ENCODE peak calls at places on chromosomes 12 and 14, in seven cellular contexts. P, X, G, W, Y, I and H are unnamed samples.

GRCh38 chr14:25237845-25238244 is 187.9 kb upstream of the STXBP6 start:
- DNase-seq in W (no peak), X (no peak), G (peak; percentile 14), Y (peak; percentile 7), P (peak; percentile 8), I (no peak), H (no peak)

GRCh38 chr12:108860443-108860842 is 3.1 kb upstream of the SSH1 start:
- DNase-seq in G (no peak), Y (no peak), X (no peak), I (no peak), P (no peak), W (no peak), H (no peak)

GRCh38 chr12:54370218-54370730 is 6.0 kb upstream of the GPR84 start:
- DNase-seq in I (peak; percentile 81), W (peak; percentile 86), P (peak; percentile 71), G (peak; percentile 79), X (peak; percentile 89), Y (peak; percentile 66), H (peak; percentile 87)

GRCh38 chr12:95286713-95287112 is 69.1 kb downstream of the VEZT start:
- DNase-seq in I (peak; percentile 24), P (no peak), X (no peak), W (no peak), G (no peak), Y (no peak), H (no peak)

GRCh38 chr12:122067966-122068365 is 10.6 kb upstream of the MLXIP start:
- DNase-seq in I (no peak), G (peak; percentile 75), W (no peak), P (no peak), Y (no peak), X (no peak), H (peak; percentile 77)

GRCh38 chr12:120357104-120357503 is 11.9 kb downstream of the MSI1 start:
- DNase-seq in P (no peak), G (no peak), W (no peak), I (no peak), X (no peak), Y (no peak), H (no peak)

GRCh38 chr12:121719926-121720414 is 7.4 kb downstream of the TMEM120B start:
- DNase-seq in Y (no peak), W (peak; percentile 42), G (no peak), X (no peak), P (no peak), I (no peak), H (no peak)

GRCh38 chr12:108578264-108578663 is 15.9 kb downstream of the ISCU start:
- DNase-seq in X (no peak), G (no peak), Y (no peak), P (no peak), I (no peak), W (no peak), H (no peak)

GRCh38 chr14:102194856-102195255 is 55.2 kb downstream of the WDR20 start:
- DNase-seq in P (no peak), W (no peak), Y (no peak), G (no peak), X (no peak), I (no peak), H (no peak)

GRCh38 chr12:38689704-38690103 is 215.7 kb downstream of the CPNE8 start:
- DNase-seq in Y (no peak), X (no peak), W (no peak), I (no peak), P (no peak), G (no peak), H (no peak)

GRCh38 chr12:92362785-92363184 is 217.1 kb upstream of the BTG1 start:
- DNase-seq in W (no peak), I (no peak), X (no peak), Y (no peak), G (no peak), P (no peak), H (no peak)

GRCh38 chr12:80892597-80893445 is 44.9 kb downstream of the LIN7A start:
- DNase-seq in P (no peak), W (no peak), X (no peak), Y (no peak), I (no peak), G (no peak), H (no peak)

GRCh38 chr14:91509083-91509877 is 830 bp downstream of the PPP4R3A start:
- DNase-seq in Y (no peak), I (peak; percentile 46), X (no peak), G (peak; percentile 38), P (peak; percentile 55), W (peak; percentile 39), H (peak; percentile 61)

GRCh38 chr12:14949631-14950030 is 11.3 kb upstream of the ERP27 start:
- DNase-seq in G (no peak), I (no peak), P (no peak), X (no peak), W (no peak), Y (no peak), H (no peak)

GRCh38 chr14:76348898-76349297 is 27.0 kb upstream of the ESRRB start:
- DNase-seq in X (no peak), I (peak; percentile 23), P (peak; percentile 9), W (peak; percentile 22), Y (peak; percentile 47), G (no peak), H (no peak)

GRCh38 chr12:24060089-24060488 is 110.6 kb upstream of the SOX5 start:
- DNase-seq in G (no peak), X (no peak), I (no peak), P (no peak), Y (no peak), W (no peak), H (no peak)

GRCh38 chr12:86727151-86727550 is 471.0 kb upstream of the MGAT4C start:
- DNase-seq in Y (no peak), W (no peak), P (no peak), I (no peak), G (no peak), X (no peak), H (no peak)

GRCh38 chr12:27333311-27334009 is 824 bp downstream of the BMAL2 start:
- DNase-seq in P (peak; percentile 21), G (peak; percentile 40), Y (no peak), I (peak; percentile 26), X (peak; percentile 69), W (no peak), H (peak; percentile 19)

GRCh38 chr12:68336754-68337343 is 4.7 kb upstream of the MDM1 start:
- DNase-seq in G (peak; percentile 36), Y (no peak), I (peak; percentile 25), W (no peak), X (no peak), P (no peak), H (no peak)

GRCh38 chr12:6361834-6362233 is 13.5 kb downstream of the SCNN1A start:
- DNase-seq in W (peak; percentile 40), X (no peak), Y (no peak), I (no peak), P (peak; percentile 48), G (peak; percentile 84), H (no peak)

GRCh38 chr14:26290007-26290530 is 307.8 kb downstream of the NOVA1 start:
- DNase-seq in W (no peak), G (no peak), X (no peak), P (no peak), I (no peak), Y (no peak), H (no peak)

GRCh38 chr12:56957229-56958052 is at the start of gene RDH16:
- DNase-seq in I (no peak), P (no peak), Y (no peak), W (no peak), G (no peak), X (peak; percentile 68), H (no peak)
- TF ChIP-seq POLR2A in I (no peak), P (no peak), Y (no peak), W (no peak), G (no peak), X (no peak), H (no peak)

GRCh38 chr12:85281947-85282312 is 1.9 kb downstream of the ALX1 start:
- DNase-seq in W (no peak), P (no peak), G (no peak), Y (no peak), X (no peak), I (no peak), H (no peak)
- H3K27me3 ChIP-seq in W (peaks cover 11% of the 10 kb centered on the region), P (peaks cover 48% of the 10 kb centered on the region), G (peaks cover 97% of the 10 kb centered on the region), Y (peaks cover 25% of the 10 kb centered on the region), X (peaks cover 98% of the 10 kb centered on the region), I (peaks cover 73% of the 10 kb centered on the region), H (no peaks in the 10 kb centered on the region)

GRCh38 chr12:57896139-57896436 is 45.3 kb upstream of the ATP23 start:
- DNase-seq in W (peak; percentile 54), I (no peak), P (no peak), G (no peak), X (no peak), Y (no peak), H (peak; percentile 73)

GRCh38 chr12:57898308-57898970 is 42.9 kb upstream of the ATP23 start:
- DNase-seq in W (no peak), I (no peak), X (no peak), Y (no peak), P (no peak), G (peak; percentile 48), H (no peak)

GRCh38 chr12:57896437-57897201 is 44.7 kb upstream of the ATP23 start:
- DNase-seq in G (peak; percentile 79), X (peak; percentile 91), I (peak; percentile 72), Y (no peak), P (peak; percentile 73), W (peak; percentile 84), H (peak; percentile 89)

GRCh38 chr12:57899010-57899662 is 42.2 kb upstream of the ATP23 start:
- DNase-seq in X (no peak), P (peak; percentile 30), I (peak; percentile 74), Y (no peak), G (peak; percentile 73), W (peak; percentile 74), H (peak; percentile 67)

DNA sequence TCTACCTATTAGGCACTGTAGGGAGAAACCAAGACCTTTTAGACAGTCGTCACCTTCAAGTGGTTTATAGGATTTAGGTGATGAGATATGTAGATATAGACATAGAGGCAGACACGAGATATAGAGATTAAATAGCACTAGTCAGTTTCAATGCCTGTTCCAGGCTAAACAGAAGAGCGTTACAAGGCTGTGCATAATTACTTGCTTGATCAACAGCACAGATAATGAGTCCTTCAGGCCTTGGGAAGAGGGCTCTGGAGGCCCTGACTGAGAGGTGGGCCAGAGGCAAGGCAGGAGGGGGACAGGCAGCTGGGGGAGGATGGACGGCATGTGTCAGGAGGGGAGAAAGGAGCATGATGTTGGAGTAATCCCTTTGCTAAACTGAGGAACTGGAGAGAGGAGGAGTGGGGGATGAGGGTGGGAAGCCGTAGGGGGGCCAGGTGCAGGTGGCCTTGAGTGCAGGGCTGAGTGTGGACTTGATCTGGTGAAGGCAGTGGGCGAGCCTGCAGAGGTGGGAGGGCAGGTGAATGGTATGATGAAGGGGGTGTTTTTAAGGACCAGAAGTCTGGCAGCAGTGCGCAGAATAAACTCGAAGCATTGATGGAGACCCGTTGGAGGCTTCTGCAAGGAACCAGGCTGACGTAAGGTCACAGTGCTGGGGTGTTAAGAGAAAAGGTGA is 43.9 kb upstream of the ATP23 start:
- DNase-seq in P (no peak), Y (no peak), G (no peak), W (no peak), X (no peak), I (no peak), H (peak; percentile 31)
- H3K4me1 ChIP-seq in P (peaks cover 58% of the 10 kb centered on the region), Y (peaks cover 14% of the 10 kb centered on the region), G (peaks cover 67% of the 10 kb centered on the region), W (peaks cover 32% of the 10 kb centered on the region), X (peaks cover 70% of the 10 kb centered on the region), I (peaks cover 68% of the 10 kb centered on the region), H (peaks cover 39% of the 10 kb centered on the region)

GRCh38 chr12:114692558-114693531 is 8.9 kb upstream of the TBX3 start:
- DNase-seq in Y (no peak), I (peak; percentile 72), X (no peak), W (peak; percentile 41), G (no peak), P (no peak), H (no peak)
- TF ChIP-seq POLR2A in Y (no peak), I (peak; percentile 76), X (no peak), W (no peak), G (no peak), P (no peak), H (no peak)